ENCODE peak calls at places on chromosomes 3 and 15, in five cellular contexts. G, B, Q, L and T are unnamed samples.

GRCh38 chr3:196096382-196096953 is 14.6 kb upstream of the TFRC start:
- DNase-seq in B (no peak), Q (no peak), L (no peak), G (no peak), T (no peak)

GRCh38 chr15:101070024-101070423 is 150.9 kb downstream of the LRRK1 start:
- DNase-seq in B (no peak), G (no peak), L (no peak), Q (no peak), T (no peak)

GRCh38 chr3:13706451-13706850 is 157.5 kb downstream of the FBLN2 start:
- DNase-seq in L (no peak), Q (no peak), B (no peak), G (no peak), T (no peak)

GRCh38 chr15:25810631-25811077 is 52.5 kb downstream of the ATP10A start:
- DNase-seq in Q (peak), G (no peak), L (peak), B (no peak), T (no peak)

GRCh38 chr3:159732172-159733111 is 256.2 kb upstream of the IL12A start:
- DNase-seq in Q (peak), L (peak), G (no peak), B (no peak), T (peak)

GRCh38 chr15:40100947-40101905 is 7.5 kb downstream of the BMF start:
- DNase-seq in G (no peak), L (no peak), Q (no peak), B (no peak), T (no peak)

GRCh38 chr3:174191380-174191779 is 667.8 kb upstream of the NAALADL2 start:
- DNase-seq in L (no peak), Q (no peak), G (no peak), B (no peak), T (no peak)

GRCh38 chr3:89851974-89852621 is 744.7 kb downstream of the EPHA3 start:
- DNase-seq in G (no peak), L (peak), B (peak), Q (peak), T (no peak)

GRCh38 chr3:61687206-61687605 is 125.8 kb downstream of the PTPRG start:
- DNase-seq in G (no peak), B (no peak), Q (no peak), L (no peak), T (no peak)